ENCODE peak calls at places on chromosomes 5 and 9, in eight cellular contexts. L, R, G, S, X, W, O and C are unnamed samples.

GRCh38 chr5:98433673-98434072 is 339.8 kb upstream of the RGMB start:
- DNase-seq in L (no peak), R (no peak), G (no peak), S (no peak), X (no peak), W (no peak), O (no peak), C (no peak)

GRCh38 chr9:2101524-2101923 is 86.4 kb downstream of the SMARCA2 start:
- DNase-seq in L (no peak), R (no peak), G (no peak), S (no peak), X (no peak), W (no peak), O (no peak), C (no peak)

GRCh38 chr9:127159949-127160610 is 37.6 kb upstream of the ANGPTL2 start:
- DNase-seq in L (no peak), R (no peak), G (no peak), S (no peak), X (no peak), W (no peak), O (no peak), C (no peak)

GRCh38 chr9:19162026-19162366 is 34.7 kb upstream of the PLIN2 start:
- DNase-seq in L (no peak), R (no peak), G (no peak), S (no peak), X (no peak), W (no peak), O (no peak), C (no peak)

GRCh38 chr5:179815491-179816249 is 5.0 kb upstream of the SQSTM1 start:
- DNase-seq in L (no peak), R (no peak), G (no peak), S (no peak), X (no peak), W (no peak), O (no peak), C (no peak)

GRCh38 chr5:112921031-112921832 is 795 bp downstream of the REEP5 start:
- DNase-seq in L (no peak), R (peak; percentile 88), G (peak; percentile 44), S (peak; percentile 83), X (peak; percentile 40), W (peak; percentile 34), O (peak; percentile 65), C (peak; percentile 86)

GRCh38 chr5:40430112-40430725 is 249.5 kb upstream of the PTGER4 start:
- DNase-seq in L (no peak), R (no peak), G (no peak), S (no peak), X (no peak), W (no peak), O (no peak), C (no peak)

GRCh38 chr5:72152506-72152905 is 45.2 kb downstream of the MAP1B start:
- DNase-seq in L (no peak), R (no peak), G (no peak), S (no peak), X (no peak), W (no peak), O (no peak), C (no peak)

GRCh38 chr9:122821278-122821952 is 7.0 kb downstream of the PDCL start:
- DNase-seq in L (no peak), R (no peak), G (no peak), S (no peak), X (no peak), W (no peak), O (no peak), C (no peak)

GRCh38 chr5:72067682-72068470 is 39.4 kb upstream of the MAP1B start:
- DNase-seq in L (no peak), R (no peak), G (no peak), S (peak; percentile 83), X (no peak), W (no peak), O (no peak), C (no peak)

GRCh38 chr9:124465736-124466135 is 15.5 kb downstream of the ADGRD2 start:
- DNase-seq in L (no peak), R (no peak), G (no peak), S (no peak), X (no peak), W (no peak), O (no peak), C (no peak)

GRCh38 chr9:6788175-6789016 is 30.6 kb downstream of the KDM4C start:
- DNase-seq in L (no peak), R (no peak), G (no peak), S (peak; percentile 76), X (no peak), W (no peak), O (no peak), C (no peak)

GRCh38 chr5:124583469-124584350 is 162.7 kb downstream of the ZNF608 start:
- DNase-seq in L (no peak), R (no peak), G (no peak), S (peak; percentile 90), X (no peak), W (no peak), O (peak; percentile 95), C (peak; percentile 65)

GRCh38 chr5:134053840-134054338 is 49.1 kb upstream of the VDAC1 start:
- DNase-seq in L (no peak), R (no peak), G (no peak), S (peak; percentile 79), X (no peak), W (no peak), O (no peak), C (no peak)

GRCh38 chr9:38226491-38226951 is 157.5 kb upstream of the SHB start:
- DNase-seq in L (no peak), R (no peak), G (no peak), S (peak; percentile 25), X (no peak), W (peak; percentile 76), O (no peak), C (no peak)

GRCh38 chr5:147750065-147750464 is 32.5 kb downstream of the JAKMIP2 start:
- DNase-seq in L (no peak), R (no peak), G (no peak), S (no peak), X (no peak), W (no peak), O (no peak), C (no peak)

GRCh38 chr5:127898551-127899213 is 184.9 kb upstream of the SLC12A2 start:
- DNase-seq in L (no peak), R (no peak), G (no peak), S (no peak), X (no peak), W (no peak), O (peak; percentile 3), C (no peak)

GRCh38 chr5:134140530-134141201 is 26.2 kb downstream of the TCF7 start:
- DNase-seq in L (no peak), R (peak; percentile 72), G (peak; percentile 55), S (peak; percentile 84), X (peak; percentile 51), W (peak; percentile 17), O (peak; percentile 60), C (peak; percentile 85)

GRCh38 chr5:72633041-72633445 is 125.8 kb upstream of the ZNF366 start:
- DNase-seq in L (no peak), R (no peak), G (no peak), S (no peak), X (no peak), W (no peak), O (no peak), C (no peak)

GRCh38 chr9:108963459-108964143 is 29.4 kb downstream of the ABITRAM start:
- DNase-seq in L (no peak), R (peak; percentile 46), G (no peak), S (no peak), X (no peak), W (no peak), O (no peak), C (no peak)

GRCh38 chr5:136012041-136012804 is 16.6 kb upstream of the TGFBI start:
- DNase-seq in L (no peak), R (no peak), G (no peak), S (peak; percentile 75), X (no peak), W (no peak), O (no peak), C (no peak)